ENCODE peak calls at places on chromosomes 4 and X, in six cellular contexts. One of them, this sample, is unnamed.

GRCh38 chrX:97517763-97518162 is 634.1 kb downstream of the RPA4 start:
- DNase-seq in BE2C: no peak
- DNase-seq in uterus: no peak
- DNase-seq in fibroblast of lung: no peak
- DNase-seq in MM.1S: no peak
- DNase-seq in PC-3: peak
- DNase-seq in this sample: no peak

GRCh38 chr4:9997881-9998280 is 23.4 kb downstream of the SLC2A9 start:
- DNase-seq in BE2C: no peak
- DNase-seq in uterus: no peak
- DNase-seq in fibroblast of lung: peak
- DNase-seq in MM.1S: no peak
- DNase-seq in PC-3: no peak
- DNase-seq in this sample: no peak

GRCh38 chr4:132334081-132334480 is 815.0 kb upstream of the PCDH10 start:
- DNase-seq in BE2C: no peak
- DNase-seq in uterus: no peak
- DNase-seq in fibroblast of lung: peak
- DNase-seq in MM.1S: no peak
- DNase-seq in PC-3: no peak
- DNase-seq in this sample: peak

GRCh38 chr4:35526456-35526855 is 717.9 kb downstream of the ARAP2 start:
- DNase-seq in BE2C: no peak
- DNase-seq in uterus: no peak
- DNase-seq in fibroblast of lung: no peak
- DNase-seq in MM.1S: no peak
- DNase-seq in PC-3: no peak
- DNase-seq in this sample: no peak

GRCh38 chr4:134139188-134139587 is 62.4 kb downstream of the PABPC4L start:
- DNase-seq in BE2C: no peak
- DNase-seq in uterus: no peak
- DNase-seq in fibroblast of lung: no peak
- DNase-seq in MM.1S: no peak
- DNase-seq in PC-3: no peak
- DNase-seq in this sample: no peak

GRCh38 chr4:150668824-150669223 is 86.9 kb downstream of the MAB21L2 start:
- DNase-seq in BE2C: no peak
- DNase-seq in uterus: no peak
- DNase-seq in fibroblast of lung: no peak
- DNase-seq in MM.1S: no peak
- DNase-seq in PC-3: no peak
- DNase-seq in this sample: no peak

GRCh38 chr4:15778742-15779231 is 659 bp downstream of the CD38 start:
- DNase-seq in BE2C: no peak
- DNase-seq in uterus: no peak
- DNase-seq in fibroblast of lung: peak
- DNase-seq in MM.1S: peak
- DNase-seq in PC-3: no peak
- DNase-seq in this sample: no peak

GRCh38 chrX:44036336-44036735 is 63.1 kb upstream of the NDP start:
- DNase-seq in BE2C: no peak
- DNase-seq in uterus: no peak
- DNase-seq in fibroblast of lung: peak
- DNase-seq in MM.1S: no peak
- DNase-seq in PC-3: no peak
- DNase-seq in this sample: peak

GRCh38 chr4:141815646-141816045 is 179.3 kb downstream of the IL15 start:
- DNase-seq in BE2C: peak
- DNase-seq in uterus: no peak
- DNase-seq in fibroblast of lung: no peak
- DNase-seq in MM.1S: no peak
- DNase-seq in PC-3: no peak
- DNase-seq in this sample: no peak

GRCh38 chrX:44306336-44306735 is 37.1 kb downstream of the EFHC2 start:
- DNase-seq in BE2C: no peak
- DNase-seq in uterus: no peak
- DNase-seq in fibroblast of lung: peak
- DNase-seq in MM.1S: no peak
- DNase-seq in PC-3: peak
- DNase-seq in this sample: peak

GRCh38 chr4:1323635-1324442 is 23.2 kb upstream of the UVSSA start:
- DNase-seq in BE2C: no peak
- DNase-seq in uterus: no peak
- DNase-seq in fibroblast of lung: peak
- DNase-seq in MM.1S: no peak
- DNase-seq in PC-3: peak
- DNase-seq in this sample: peak

GRCh38 chr4:177579649-177580048 is 137.4 kb upstream of the AGA start:
- DNase-seq in BE2C: no peak
- DNase-seq in uterus: no peak
- DNase-seq in fibroblast of lung: no peak
- DNase-seq in MM.1S: no peak
- DNase-seq in PC-3: peak
- DNase-seq in this sample: peak

GRCh38 chr4:7196283-7196651 is 3.9 kb downstream of the SORCS2 start:
- DNase-seq in BE2C: peak
- DNase-seq in uterus: no peak
- DNase-seq in fibroblast of lung: no peak
- DNase-seq in MM.1S: no peak
- DNase-seq in PC-3: no peak
- DNase-seq in this sample: no peak

GRCh38 chrX:24113161-24113560 is 36.4 kb upstream of the ZFX start:
- DNase-seq in BE2C: no peak
- DNase-seq in uterus: no peak
- DNase-seq in fibroblast of lung: peak
- DNase-seq in MM.1S: no peak
- DNase-seq in PC-3: peak
- DNase-seq in this sample: peak

GRCh38 chr4:147732516-147733193 is 767 bp downstream of the ARHGAP10 start:
- DNase-seq in BE2C: peak
- DNase-seq in uterus: peak
- DNase-seq in fibroblast of lung: peak
- DNase-seq in MM.1S: peak
- DNase-seq in PC-3: peak
- DNase-seq in this sample: peak

GRCh38 chr4:161573836-161574235 is 590.0 kb downstream of the FSTL5 start:
- DNase-seq in BE2C: no peak
- DNase-seq in uterus: no peak
- DNase-seq in fibroblast of lung: peak
- DNase-seq in MM.1S: no peak
- DNase-seq in PC-3: peak
- DNase-seq in this sample: no peak

GRCh38 chr4:104591505-104591904 is 96.8 kb upstream of the CXXC4 start:
- DNase-seq in BE2C: peak
- DNase-seq in uterus: no peak
- DNase-seq in fibroblast of lung: no peak
- DNase-seq in MM.1S: no peak
- DNase-seq in PC-3: no peak
- DNase-seq in this sample: no peak

GRCh38 chrX:139930923-139931645 is 1.8 kb downstream of the ATP11C start:
- DNase-seq in BE2C: peak
- DNase-seq in uterus: no peak
- DNase-seq in fibroblast of lung: peak
- DNase-seq in MM.1S: peak
- DNase-seq in PC-3: peak
- DNase-seq in this sample: no peak

GRCh38 chr4:20384456-20384855 is 132.8 kb downstream of the SLIT2 start:
- DNase-seq in BE2C: no peak
- DNase-seq in uterus: no peak
- DNase-seq in fibroblast of lung: no peak
- DNase-seq in MM.1S: no peak
- DNase-seq in PC-3: no peak
- DNase-seq in this sample: no peak

GRCh38 chrX:148979786-148980185 is 479.4 kb downstream of the AFF2 start:
- DNase-seq in BE2C: no peak
- DNase-seq in uterus: no peak
- DNase-seq in fibroblast of lung: no peak
- DNase-seq in MM.1S: no peak
- DNase-seq in PC-3: no peak
- DNase-seq in this sample: no peak

GRCh38 chrX:97315939-97316338 is 432.2 kb downstream of the RPA4 start:
- DNase-seq in BE2C: no peak
- DNase-seq in uterus: no peak
- DNase-seq in fibroblast of lung: no peak
- DNase-seq in MM.1S: no peak
- DNase-seq in PC-3: peak
- DNase-seq in this sample: no peak

GRCh38 chr4:74933562-74934015 is 673 bp downstream of the PARM1 start:
- DNase-seq in BE2C: peak
- DNase-seq in uterus: peak
- DNase-seq in fibroblast of lung: peak
- DNase-seq in MM.1S: peak
- DNase-seq in PC-3: no peak
- DNase-seq in this sample: peak

GRCh38 chrX:36348509-36348908 is 429.0 kb downstream of the CFAP47 start:
- DNase-seq in BE2C: no peak
- DNase-seq in uterus: no peak
- DNase-seq in fibroblast of lung: no peak
- DNase-seq in MM.1S: no peak
- DNase-seq in PC-3: no peak
- DNase-seq in this sample: no peak

GRCh38 chr4:5927747-5928146 is 34.9 kb upstream of the CRMP1 start:
- DNase-seq in BE2C: no peak
- DNase-seq in uterus: no peak
- DNase-seq in fibroblast of lung: no peak
- DNase-seq in MM.1S: no peak
- DNase-seq in PC-3: no peak
- DNase-seq in this sample: no peak

GRCh38 chrX:826448-826847 is 195.9 kb downstream of the SHOX start:
- DNase-seq in BE2C: no peak
- DNase-seq in uterus: no peak
- DNase-seq in fibroblast of lung: no peak
- DNase-seq in MM.1S: no peak
- DNase-seq in PC-3: no peak
- DNase-seq in this sample: peak

GRCh38 chr4:165006886-165007285 is 24.9 kb upstream of the TRIM60 start:
- DNase-seq in BE2C: no peak
- DNase-seq in uterus: no peak
- DNase-seq in fibroblast of lung: no peak
- DNase-seq in MM.1S: no peak
- DNase-seq in PC-3: no peak
- DNase-seq in this sample: no peak

GRCh38 chr4:158121203-158121586 is 51.6 kb downstream of the GASK1B start:
- DNase-seq in BE2C: no peak
- DNase-seq in uterus: peak
- DNase-seq in fibroblast of lung: peak
- DNase-seq in MM.1S: no peak
- DNase-seq in PC-3: no peak
- DNase-seq in this sample: peak
- H3K4me3 ChIP-seq in BE2C: no peak
- H3K4me3 ChIP-seq in uterus: no peak
- H3K4me3 ChIP-seq in fibroblast of lung: no peak
- H3K4me3 ChIP-seq in MM.1S: no peak
- H3K4me3 ChIP-seq in PC-3: no peak
- H3K4me3 ChIP-seq in this sample: peak

DNA sequence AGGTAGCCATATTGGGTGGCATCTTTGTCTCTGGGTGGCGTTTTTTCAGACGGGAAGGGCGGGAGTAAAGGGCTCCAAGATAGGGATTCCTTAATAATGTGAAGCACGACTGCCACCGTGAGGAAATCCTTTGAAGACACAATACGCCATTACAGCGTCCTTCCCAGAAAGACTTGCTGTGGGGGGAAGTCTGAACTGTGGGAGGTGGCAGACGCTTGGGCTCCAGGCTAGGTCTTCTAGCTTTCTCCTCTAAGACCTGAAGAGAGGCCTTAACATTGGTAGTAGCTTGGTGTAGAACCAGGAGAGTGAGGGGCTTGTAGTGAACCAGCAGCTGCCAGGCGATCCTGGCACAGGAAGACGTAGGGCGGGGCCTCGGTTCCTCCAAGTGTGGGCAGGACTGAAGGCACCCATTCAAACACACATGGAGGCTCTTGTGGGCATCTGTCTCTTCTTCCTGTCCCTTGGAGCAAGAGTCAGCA is 197.3 kb downstream of the OR13H1 start:
- DNase-seq in BE2C: no peak
- DNase-seq in uterus: peak
- DNase-seq in fibroblast of lung: peak
- DNase-seq in MM.1S: peak
- DNase-seq in PC-3: no peak
- DNase-seq in this sample: peak
- TF ChIP-seq CTCF in BE2C: no peak
- TF ChIP-seq CTCF in uterus: peak
- TF ChIP-seq CTCF in fibroblast of lung: no peak
- TF ChIP-seq CTCF in MM.1S: peak
- TF ChIP-seq CTCF in PC-3: no peak
- TF ChIP-seq CTCF in this sample: peak

DNA sequence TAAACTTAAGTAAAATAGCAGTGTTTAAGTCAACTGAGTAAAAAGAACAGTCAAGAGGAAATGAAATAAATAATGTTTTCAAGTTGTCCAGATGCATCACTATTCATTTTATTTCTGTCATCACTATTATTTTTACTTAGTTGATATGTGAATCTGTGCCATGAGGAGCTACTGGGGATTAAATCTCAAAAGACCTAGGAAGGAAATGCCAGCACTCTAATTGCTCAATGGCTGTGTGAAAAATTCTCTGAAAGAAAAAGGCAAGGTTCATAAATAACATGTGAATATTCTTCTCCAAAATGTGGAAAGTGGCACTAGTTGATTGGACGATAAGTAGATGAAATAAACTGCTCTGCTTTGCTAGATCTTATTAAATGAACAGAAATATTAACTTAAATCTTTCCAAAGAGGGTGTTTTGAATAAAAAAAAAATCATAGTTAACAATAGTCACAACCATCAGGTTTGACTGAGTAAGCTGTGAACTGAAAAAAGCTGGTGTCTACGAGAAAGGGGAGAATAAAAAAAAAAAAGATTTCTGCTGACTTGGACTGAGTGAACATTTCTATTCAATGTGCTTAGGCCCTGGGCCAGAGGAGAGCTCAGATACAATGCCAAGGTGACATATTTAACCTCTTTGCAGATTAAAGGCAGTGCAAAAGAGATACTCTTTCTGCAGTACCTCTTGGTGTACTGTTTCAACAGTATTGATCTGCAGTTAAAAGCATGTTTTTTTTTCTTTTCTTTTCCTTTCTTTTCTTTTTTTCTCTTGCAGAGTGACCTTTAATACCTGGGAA is 1.5 kb downstream of the SPARCL1 start:
- DNase-seq in BE2C: no peak
- DNase-seq in uterus: peak
- DNase-seq in fibroblast of lung: peak
- DNase-seq in MM.1S: no peak
- DNase-seq in PC-3: no peak
- DNase-seq in this sample: peak
- H3K4me3 ChIP-seq in BE2C: no peak
- H3K4me3 ChIP-seq in uterus: peak
- H3K4me3 ChIP-seq in fibroblast of lung: no peak
- H3K4me3 ChIP-seq in MM.1S: no peak
- H3K4me3 ChIP-seq in PC-3: no peak
- H3K4me3 ChIP-seq in this sample: no peak

DNA sequence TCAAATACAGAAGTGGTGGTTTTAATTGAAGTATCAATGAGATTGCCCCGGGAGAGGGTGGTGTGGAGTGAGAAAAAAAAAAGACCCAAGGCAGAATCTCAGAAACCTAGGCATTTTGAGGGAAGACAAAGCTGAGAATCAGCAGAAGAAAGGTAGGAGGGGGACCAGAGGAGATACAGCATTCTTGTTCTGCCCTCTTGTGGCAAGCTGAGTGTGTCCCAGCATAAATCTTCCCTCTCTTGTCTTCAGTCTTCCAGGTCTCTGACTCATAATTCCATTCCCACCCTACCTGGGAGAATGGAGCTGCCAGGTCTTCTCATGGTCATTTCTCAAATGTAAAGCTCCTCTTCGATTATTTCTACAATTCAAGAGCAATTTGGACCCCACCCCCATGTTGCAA is 32.7 kb upstream of the MAGED1 start:
- DNase-seq in BE2C: peak
- DNase-seq in uterus: peak
- DNase-seq in fibroblast of lung: peak
- DNase-seq in MM.1S: peak
- DNase-seq in PC-3: peak
- DNase-seq in this sample: peak
- TF ChIP-seq CTCF in BE2C: peak
- TF ChIP-seq CTCF in uterus: peak
- TF ChIP-seq CTCF in fibroblast of lung: peak
- TF ChIP-seq CTCF in MM.1S: peak
- TF ChIP-seq CTCF in PC-3: peak
- TF ChIP-seq CTCF in this sample: peak